ENCODE peak calls at places on chromosome 3, in seven cellular contexts. H is GM23248; M is endothelial cell of umbilical vein; G is aorta; V is left ventricle myocardium inferior; F is CD4-positive, CD25-positive, alpha-beta regulatory T cell; Y is testis. Q is an unnamed sample. For H3K4me1, the result is how much of the 10 kb centered on the place peaks cover.

GRCh38 chr3:31546152-31546551 is 13.4 kb downstream of the STT3B start:
- DNase-seq in Y (no peak), M (no peak), F (no peak), V (no peak), H (peak), G (no peak), Q (no peak)

GRCh38 chr3:118817748-118818165 is 216.9 kb downstream of the IGSF11 start:
- DNase-seq in H (peak), M (peak), Y (peak), V (no peak), G (no peak), F (no peak), Q (no peak)

GRCh38 chr3:134136604-134137003 is 106.9 kb upstream of the SLCO2A1 start:
- DNase-seq in Y (no peak), V (no peak), M (no peak), F (no peak), G (no peak), H (no peak), Q (no peak)

GRCh38 chr3:59821274-59821673 is 771.4 kb upstream of the CFAP20DC start:
- DNase-seq in H (no peak), Y (no peak), F (no peak), M (no peak), V (no peak), G (no peak), Q (no peak)

GRCh38 chr3:187999821-188000220 is 154.1 kb upstream of the LPP start:
- DNase-seq in Y (no peak), M (no peak), F (peak), H (no peak), G (no peak), V (no peak), Q (no peak)

GRCh38 chr3:38003371-38003816 is 12.8 kb downstream of the VILL start:
- DNase-seq in H (peak), M (peak), F (peak), G (peak), Y (peak), V (peak), Q (peak)

GRCh38 chr3:23508464-23508863 is 297.3 kb upstream of the UBE2E1 start:
- DNase-seq in F (no peak), G (no peak), Y (no peak), V (no peak), M (no peak), H (no peak), Q (no peak)

GRCh38 chr3:42161050-42161935 is 70.1 kb downstream of the TRAK1 start:
- DNase-seq in M (peak), V (no peak), Y (no peak), H (peak), F (no peak), G (no peak), Q (no peak)

GRCh38 chr3:77468408-77469045 is 428.6 kb downstream of the ROBO2 start:
- DNase-seq in V (no peak), G (no peak), Y (no peak), M (no peak), F (no peak), H (no peak), Q (no peak)

GRCh38 chr3:86998551-86998950 is 7.6 kb upstream of the VGLL3 start:
- DNase-seq in G (no peak), M (no peak), H (no peak), F (no peak), Y (no peak), V (no peak), Q (no peak)

GRCh38 chr3:18443670-18444596 is 18.8 kb upstream of the SATB1 start:
- DNase-seq in H (peak), F (no peak), Y (no peak), G (peak), M (no peak), V (peak), Q (peak)

GRCh38 chr3:86954226-86954625 is 36.7 kb downstream of the VGLL3 start:
- DNase-seq in M (no peak), G (no peak), V (no peak), F (no peak), Y (no peak), H (no peak), Q (no peak)

GRCh38 chr3:195899701-195900425 is 8.5 kb downstream of the TNK2 start:
- DNase-seq in H (no peak), Y (no peak), G (no peak), M (no peak), V (no peak), F (no peak), Q (peak)

GRCh38 chr3:38128303-38128655 is 8.6 kb downstream of the ACAA1 start:
- DNase-seq in F (no peak), H (no peak), M (no peak), Y (no peak), G (no peak), V (no peak), Q (no peak)

GRCh38 chr3:40047406-40047805 is 238.0 kb downstream of the MYRIP start:
- DNase-seq in V (no peak), F (no peak), M (no peak), H (no peak), Y (no peak), G (no peak), Q (no peak)

GRCh38 chr3:51961607-51962569 is 5.4 kb downstream of the PCBP4 start:
- DNase-seq in G (no peak), M (no peak), H (no peak), V (peak), Y (peak), F (no peak), Q (no peak)

GRCh38 chr3:187281191-187281714 is 10.3 kb downstream of the MASP1 start:
- DNase-seq in M (no peak), F (no peak), G (no peak), Y (no peak), V (no peak), H (peak), Q (no peak)

GRCh38 chr3:87351913-87352312 is 75.5 kb upstream of the POU1F1 start:
- DNase-seq in F (no peak), Y (no peak), V (no peak), H (no peak), M (no peak), G (no peak), Q (no peak)

GRCh38 chr3:45010718-45011355 is 15.3 kb upstream of the CLEC3B start:
- DNase-seq in Y (no peak), G (no peak), M (peak), H (peak), F (no peak), V (no peak), Q (no peak)

GRCh38 chr3:55013145-55013544 is 85.3 kb upstream of the LRTM1 start:
- DNase-seq in Y (peak), H (peak), V (no peak), M (no peak), G (no peak), F (no peak), Q (no peak)

GRCh38 chr3:154139996-154140436 is 18.8 kb downstream of the ARHGEF26 start:
- DNase-seq in M (no peak), G (no peak), H (no peak), Y (peak), F (no peak), V (no peak), Q (no peak)

GRCh38 chr3:182810574-182811268 is 17.4 kb downstream of the ATP11B start:
- DNase-seq in M (peak), Y (no peak), H (peak), G (no peak), V (no peak), F (no peak), Q (no peak)

GRCh38 chr3:117665311-117665710 is 955.7 kb downstream of the TUSC7 start:
- DNase-seq in M (no peak), F (no peak), H (no peak), V (no peak), Y (no peak), G (no peak), Q (no peak)

GRCh38 chr3:124653788-124654469 is 76.3 kb upstream of the UMPS start:
- DNase-seq in H (no peak), F (no peak), V (no peak), M (peak), Y (no peak), G (no peak), Q (no peak)

GRCh38 chr3:25349828-25350227 is 78.2 kb upstream of the RARB start:
- DNase-seq in M (no peak), V (no peak), G (no peak), F (no peak), H (no peak), Y (no peak), Q (no peak)

GRCh38 chr3:51559961-51560360 is 21.4 kb downstream of the RAD54L2 start:
- DNase-seq in V (no peak), M (no peak), Y (no peak), H (no peak), G (no peak), F (no peak), Q (no peak)

GRCh38 chr3:110343945-110344344 is 727.7 kb upstream of the NECTIN3 start:
- DNase-seq in Y (no peak), G (no peak), M (peak), V (no peak), F (no peak), H (peak), Q (no peak)

GRCh38 chr3:152742368-152743347 is 92.3 kb upstream of the P2RY1 start:
- DNase-seq in V (no peak), H (no peak), G (no peak), F (no peak), M (no peak), Y (no peak), Q (no peak)

GRCh38 chr3:30826381-30827061 is 67.9 kb downstream of the GADL1 start:
- DNase-seq in V (no peak), G (no peak), Y (no peak), H (peak), F (no peak), M (peak), Q (no peak)

GRCh38 chr3:49805884-49806701 is 3.0 kb downstream of the INKA1 start:
- DNase-seq in G (peak), Y (no peak), F (no peak), V (peak), M (peak), H (no peak), Q (no peak)

GRCh38 chr3:160163259-160163878 is 61.9 kb upstream of the C3orf80 start:
- DNase-seq in M (peak), G (no peak), H (peak), V (no peak), Y (no peak), F (no peak), Q (no peak)

DNA sequence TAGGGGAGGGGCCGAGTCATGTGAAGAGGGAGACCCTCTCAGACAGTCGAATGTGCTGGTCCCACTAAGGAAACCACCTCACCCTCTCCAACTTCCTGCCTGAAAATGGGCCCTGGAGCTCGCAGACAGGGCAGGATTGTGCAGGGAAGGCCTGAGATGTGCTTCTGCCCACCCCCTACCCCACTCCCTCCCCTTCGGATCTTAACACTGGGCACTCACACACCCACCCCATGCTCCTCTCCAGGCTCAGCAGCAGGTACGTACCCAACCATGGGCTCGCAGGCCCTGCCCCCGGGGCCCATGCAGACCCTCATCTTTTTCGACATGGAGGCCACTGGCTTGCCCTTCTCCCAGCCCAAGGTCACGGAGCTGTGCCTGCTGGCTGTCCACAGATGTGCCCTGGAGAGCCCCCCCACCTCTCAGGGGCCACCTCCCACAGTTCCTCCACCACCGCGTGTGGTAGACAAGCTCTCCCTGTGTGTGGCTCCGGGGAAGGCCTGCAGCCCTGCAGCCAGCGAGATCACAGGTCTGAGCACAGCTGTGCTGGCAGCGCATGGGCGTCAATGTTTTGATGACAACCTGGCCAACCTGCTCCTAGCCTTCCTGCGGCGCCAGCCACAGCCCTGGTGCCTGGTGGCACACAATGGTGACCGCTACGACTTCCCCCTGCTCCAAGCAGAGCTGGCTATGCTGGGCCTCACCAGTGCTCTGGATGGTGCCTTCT is 20.0 kb downstream of the ATRIP start:
- DNase-seq in M (peak), G (peak), V (peak), F (no peak), Y (no peak), H (peak), Q (peak)
- H3K4me1 ChIP-seq in M (under half), G (under half), V (half or more), F (half or more), Y (under half), H (under half), Q (under half)

DNA sequence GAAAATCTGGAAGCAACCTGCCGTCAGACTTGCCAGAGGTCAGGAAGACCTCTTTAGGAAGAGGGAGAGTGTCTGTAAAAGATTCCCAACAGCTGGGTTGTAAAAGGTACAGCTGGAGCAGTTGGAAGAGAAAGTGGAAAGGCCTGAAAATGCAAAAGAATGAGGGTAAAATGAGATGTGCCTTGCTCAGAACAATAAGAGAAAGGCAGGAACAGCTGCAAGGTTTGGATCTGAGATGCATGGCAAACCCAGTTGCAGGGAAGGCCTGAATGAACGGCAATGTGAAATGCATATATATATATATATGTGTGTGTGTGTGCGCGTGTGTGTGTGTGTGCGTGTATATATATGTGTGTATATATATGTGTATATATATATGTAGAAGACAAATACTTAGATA is 88.1 kb downstream of the ZIC1 start:
- DNase-seq in F (no peak), H (no peak), Y (no peak), M (no peak), V (no peak), G (no peak), Q (no peak)
- H3K27ac ChIP-seq in F (no peak), H (no peak), Y (no peak), M (no peak), V (no peak), G (no peak), Q (no peak)

GRCh38 chr3:28617821-28618220 is 269.2 kb upstream of the AZI2 start:
- DNase-seq in G (no peak), M (no peak), Y (no peak), F (no peak), H (no peak), V (no peak), Q (no peak)
- H3K4me1 ChIP-seq in G (under half), M (under half), Y (under half), F (under half), H (under half), V (under half), Q (under half)

GRCh38 chr3:107599755-107600122 is 77.0 kb downstream of the BBX start:
- DNase-seq in H (no peak), M (peak), G (no peak), F (no peak), V (no peak), Y (no peak), Q (no peak)
- H3K27ac ChIP-seq in H (peak), M (peak), G (peak), F (peak), V (peak), Y (peak), Q (peak)

GRCh38 chr3:15044311-15044710 is 20.8 kb downstream of the MRPS25 start:
- DNase-seq in F (no peak), V (no peak), G (no peak), M (peak), Y (no peak), H (no peak), Q (no peak)
- H3K4me1 ChIP-seq in F (under half), V (half or more), G (under half), M (under half), Y (under half), H (under half), Q (under half)

DNA sequence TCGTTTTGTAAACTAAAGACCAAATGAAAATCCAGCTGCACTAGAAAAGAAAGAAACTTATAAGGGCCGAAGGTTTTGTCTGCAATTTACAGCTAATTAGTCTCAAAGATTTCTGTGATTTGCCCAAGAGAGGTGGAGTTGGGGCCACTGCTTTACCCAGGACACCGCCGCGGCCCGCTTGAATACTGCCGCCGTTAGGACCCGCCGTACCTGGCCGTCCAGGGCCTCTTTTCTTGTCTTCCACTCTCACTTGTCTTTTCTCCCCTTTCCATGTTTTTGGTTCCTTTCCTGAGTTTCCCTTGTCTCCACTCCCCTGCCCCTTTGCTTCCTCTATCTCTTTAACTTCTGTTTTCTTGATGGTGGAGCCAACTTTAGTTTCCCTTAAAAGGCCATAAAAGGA is 15.7 kb upstream of the CCNL1 start:
- DNase-seq in H (peak), G (peak), F (no peak), V (no peak), M (no peak), Y (peak), Q (peak)
- H3K27ac ChIP-seq in H (peak), G (peak), F (peak), V (peak), M (peak), Y (peak), Q (peak)

DNA sequence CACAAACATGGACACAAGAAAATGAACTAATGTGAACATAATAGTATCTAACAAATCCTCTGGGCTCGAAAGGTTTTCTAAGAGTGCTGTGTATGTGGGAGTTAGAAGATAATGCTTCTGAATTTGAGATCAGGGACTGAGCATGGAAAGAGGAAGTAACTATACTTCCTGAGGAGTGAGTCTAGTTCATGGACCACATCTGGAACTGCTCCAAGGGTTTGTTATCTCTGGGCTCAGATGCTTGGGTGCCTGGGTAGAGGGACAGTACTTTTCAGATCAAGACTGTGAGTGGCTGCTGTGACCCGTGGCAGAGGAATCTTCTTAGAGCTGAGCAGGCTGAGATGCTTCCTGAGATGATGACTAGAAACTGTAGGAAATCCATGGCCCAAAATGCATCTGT is 28.5 kb downstream of the TBC1D23 start:
- DNase-seq in V (no peak), H (peak), M (peak), F (no peak), G (no peak), Y (no peak), Q (no peak)
- H3K4me1 ChIP-seq in V (under half), H (under half), M (under half), F (under half), G (under half), Y (under half), Q (under half)

GRCh38 chr3:194620192-194620591 is 13.0 kb downstream of the TMEM44 start:
- DNase-seq in V (no peak), G (no peak), Y (no peak), F (no peak), M (no peak), H (no peak), Q (no peak)

GRCh38 chr3:194618858-194619608 is 14.2 kb downstream of the TMEM44 start:
- DNase-seq in G (no peak), H (no peak), V (no peak), M (no peak), Y (no peak), F (no peak), Q (no peak)

GRCh38 chr3:194619741-194620140 is 13.5 kb downstream of the TMEM44 start:
- DNase-seq in G (no peak), F (no peak), M (no peak), V (no peak), H (no peak), Y (no peak), Q (no peak)

GRCh38 chr3:194617058-194617671 is 16.1 kb downstream of the TMEM44 start:
- DNase-seq in G (no peak), F (no peak), V (no peak), M (no peak), H (no peak), Y (no peak), Q (no peak)

GRCh38 chr3:194617827-194618226 is 15.4 kb downstream of the TMEM44 start:
- DNase-seq in G (no peak), H (peak), F (no peak), V (no peak), M (no peak), Y (no peak), Q (no peak)
- H3K27ac ChIP-seq in G (no peak), H (no peak), F (no peak), V (no peak), M (no peak), Y (no peak), Q (no peak)

GRCh38 chr3:13823692-13824091 is 56.2 kb downstream of the WNT7A start:
- DNase-seq in F (no peak), Y (no peak), H (no peak), M (no peak), G (peak), V (no peak), Q (no peak)
- H3K4me1 ChIP-seq in F (under half), Y (under half), H (under half), M (under half), G (under half), V (under half), Q (under half)

GRCh38 chr3:183924956-183925355 is 40.3 kb upstream of the PARL start:
- DNase-seq in F (no peak), M (no peak), G (no peak), Y (no peak), H (peak), V (no peak), Q (no peak)
- H3K27ac ChIP-seq in F (no peak), M (no peak), G (no peak), Y (no peak), H (no peak), V (no peak), Q (no peak)

Q was measured in right lobe of liver.